ENCODE peak calls at places on chromosomes 5 and 9, in seven cellular contexts. Z is transverse colon; N is colonic mucosa; R is progenitor cell of endocrine pancreas; V is CD8-positive, alpha-beta T cell; Y is upper lobe of right lung; C is GM12865. F is an unnamed sample.

GRCh38 chr9:124079176-124079925 is 67.8 kb downstream of the LHX2 start:
- DNase-seq in Z (no peak), N (no peak), R (no peak), V (no peak), Y (no peak), C (no peak), F (no peak)

GRCh38 chr5:142225141-142225540 is 99.7 kb downstream of the SPRY4 start:
- DNase-seq in Z (no peak), N (no peak), R (no peak), V (no peak), Y (no peak), C (no peak), F (no peak)

GRCh38 chr5:27748847-27749246 is 710.5 kb upstream of the CDH9 start:
- DNase-seq in Z (no peak), N (no peak), R (no peak), V (no peak), Y (no peak), C (no peak), F (no peak)

GRCh38 chr5:6638236-6638635 is 5.0 kb downstream of the SRD5A1 start:
- DNase-seq in Z (no peak), N (no peak), R (no peak), V (no peak), Y (no peak), C (no peak), F (no peak)

GRCh38 chr5:151873701-151874100 is 51.0 kb downstream of the GLRA1 start:
- DNase-seq in Z (no peak), N (no peak), R (no peak), V (no peak), Y (no peak), C (no peak), F (no peak)

GRCh38 chr5:36135994-36136393 is 15.7 kb downstream of the LMBRD2 start:
- DNase-seq in Z (no peak), N (no peak), R (no peak), V (no peak), Y (no peak), C (no peak), F (no peak)

GRCh38 chr9:34988218-34989055 is 1.1 kb upstream of the DNAJB5 start:
- DNase-seq in Z (peak; percentile 37), N (no peak), R (no peak), V (peak; percentile 59), Y (no peak), C (peak; percentile 54), F (peak; percentile 38)

GRCh38 chr9:137986268-137987099 is 108.9 kb downstream of the CACNA1B start:
- DNase-seq in Z (no peak), N (no peak), R (no peak), V (no peak), Y (peak; percentile 61), C (no peak), F (no peak)

GRCh38 chr9:129237195-129237611 is 59.1 kb upstream of the IER5L start:
- DNase-seq in Z (no peak), N (no peak), R (no peak), V (peak; percentile 70), Y (no peak), C (no peak), F (no peak)

GRCh38 chr5:141326088-141326854 is 4.0 kb upstream of the PCDHGA1 start:
- DNase-seq in Z (peak; percentile 63), N (peak; percentile 64), R (no peak), V (peak; percentile 65), Y (peak; percentile 73), C (peak; percentile 79), F (no peak)

GRCh38 chr9:135744333-135745070 is 42.5 kb downstream of the KCNT1 start:
- DNase-seq in Z (no peak), N (no peak), R (no peak), V (no peak), Y (no peak), C (no peak), F (no peak)

GRCh38 chr5:68845121-68845520 is 248.7 kb upstream of the SLC30A5 start:
- DNase-seq in Z (no peak), N (no peak), R (no peak), V (no peak), Y (no peak), C (no peak), F (no peak)

GRCh38 chr5:149264432-149265069 is 7.1 kb upstream of the AFAP1L1 start:
- DNase-seq in Z (peak; percentile 39), N (peak; percentile 32), R (peak; percentile 54), V (peak; percentile 68), Y (no peak), C (peak; percentile 59), F (no peak)

GRCh38 chr9:25960235-25960634 is 282.0 kb upstream of the TUSC1 start:
- DNase-seq in Z (no peak), N (no peak), R (no peak), V (no peak), Y (no peak), C (no peak), F (no peak)

GRCh38 chr9:18331808-18332209 is 142.1 kb upstream of the ADAMTSL1 start:
- DNase-seq in Z (no peak), N (no peak), R (no peak), V (no peak), Y (no peak), C (no peak), F (no peak)

GRCh38 chr5:156947933-156948332 is 15.1 kb downstream of the TIMD4 start:
- DNase-seq in Z (no peak), N (no peak), R (no peak), V (no peak), Y (no peak), C (no peak), F (no peak)

GRCh38 chr5:142675211-142675599 is 10.7 kb downstream of the FGF1 start:
- DNase-seq in Z (no peak), N (no peak), R (no peak), V (no peak), Y (no peak), C (no peak), F (no peak)

GRCh38 chr9:127283917-127284316 is 19.3 kb downstream of the GARNL3 start:
- DNase-seq in Z (peak; percentile 21), N (peak; percentile 21), R (no peak), V (peak; percentile 19), Y (no peak), C (peak; percentile 47), F (no peak)

GRCh38 chr9:101705135-101705661 is 33.2 kb downstream of the GRIN3A start:
- DNase-seq in Z (peak; percentile 77), N (peak; percentile 87), R (no peak), V (peak; percentile 20), Y (no peak), C (no peak), F (no peak)

GRCh38 chr5:147629196-147629595 is 119.3 kb upstream of the DPYSL3 start:
- DNase-seq in Z (no peak), N (no peak), R (no peak), V (no peak), Y (no peak), C (no peak), F (no peak)

GRCh38 chr9:9170735-9171134 is 1371.2 kb upstream of the DMAC1 start:
- DNase-seq in Z (no peak), N (no peak), R (no peak), V (no peak), Y (no peak), C (peak; percentile 2), F (no peak)

GRCh38 chr5:114782869-114783268 is 386.8 kb downstream of the TRIM36 start:
- DNase-seq in Z (no peak), N (no peak), R (no peak), V (no peak), Y (peak; percentile 65), C (no peak), F (no peak)

GRCh38 chr9:133713211-133713959 is 24.8 kb downstream of the SARDH start:
- DNase-seq in Z (no peak), N (no peak), R (no peak), V (no peak), Y (peak; percentile 36), C (no peak), F (peak; percentile 47)

GRCh38 chr9:136885950-136886578 is at the start of gene TRAF2:
- DNase-seq in Z (peak; percentile 98), N (peak; percentile 98), R (peak; percentile 98), V (peak; percentile 96), Y (peak; percentile 99), C (peak; percentile 100), F (peak; percentile 97)

GRCh38 chr5:146588806-146589355 is 72.9 kb upstream of the GPR151 start:
- DNase-seq in Z (no peak), N (no peak), R (no peak), V (no peak), Y (no peak), C (no peak), F (no peak)

GRCh38 chr9:100427366-100428263 is 672 bp downstream of the MSANTD3 start:
- DNase-seq in Z (peak; percentile 57), N (peak; percentile 62), R (peak; percentile 43), V (no peak), Y (peak; percentile 73), C (peak; percentile 42), F (peak; percentile 85)
- TF ChIP-seq CTCF in Z (no peak), N (no peak), R (no peak), V (no peak), Y (no peak), C (no peak), F (no peak)

GRCh38 chr5:150734579-150735384 is 24.0 kb downstream of the DCTN4 start:
- DNase-seq in Z (peak; percentile 40), N (peak; percentile 36), R (no peak), V (no peak), Y (peak; percentile 77), C (peak; percentile 76), F (no peak)
- TF ChIP-seq CTCF in Z (no peak), N (no peak), R (no peak), V (no peak), Y (no peak), C (peak; percentile 13), F (no peak)

DNA sequence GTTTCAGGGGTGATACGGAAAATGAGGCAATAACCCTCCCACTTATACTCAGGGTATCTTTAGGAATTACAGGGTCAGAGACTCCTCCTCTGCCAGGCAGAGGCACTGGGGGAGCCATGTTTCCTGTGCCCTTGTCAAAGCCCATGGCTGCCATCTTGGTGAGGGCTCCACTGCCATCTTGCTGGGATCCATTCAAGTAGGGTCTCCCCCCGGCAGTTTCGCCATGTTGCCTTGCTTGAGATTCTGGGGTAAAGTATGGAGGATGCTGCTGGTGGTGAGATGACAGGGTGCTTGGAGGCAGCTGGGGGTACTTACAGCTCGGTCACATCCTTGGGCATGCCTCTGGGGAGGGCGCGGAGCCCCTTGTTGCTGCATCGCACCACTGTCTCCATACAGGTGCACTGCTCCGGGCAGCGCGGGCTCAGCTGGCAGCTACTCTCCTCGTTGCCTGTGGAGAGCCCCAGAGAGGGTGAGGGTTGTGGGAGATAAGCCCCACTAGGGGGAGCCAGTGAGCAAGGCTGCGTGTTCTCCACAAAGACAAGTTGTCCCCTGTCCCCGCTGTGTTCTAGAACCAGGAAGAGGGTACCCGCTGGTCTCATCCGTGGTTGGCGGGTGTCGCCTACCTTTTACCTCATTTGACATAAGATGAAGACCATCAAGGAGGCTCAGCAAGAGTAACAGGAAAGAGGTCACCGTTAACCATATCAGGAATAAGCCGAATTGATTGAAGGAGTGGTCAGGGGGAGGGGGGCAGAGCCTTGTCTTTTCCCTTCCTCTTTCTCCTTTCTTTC is 169.0 kb upstream of the PANK3 start:
- DNase-seq in Z (peak; percentile 24), N (peak; percentile 45), R (peak; percentile 35), V (peak; percentile 12), Y (no peak), C (peak; percentile 68), F (peak; percentile 36)
- TF ChIP-seq CTCF in Z (peak; percentile 39), N (peak; percentile 54), R (peak; percentile 75), V (no peak), Y (peak; percentile 57), C (peak; percentile 85), F (peak; percentile 33)

DNA sequence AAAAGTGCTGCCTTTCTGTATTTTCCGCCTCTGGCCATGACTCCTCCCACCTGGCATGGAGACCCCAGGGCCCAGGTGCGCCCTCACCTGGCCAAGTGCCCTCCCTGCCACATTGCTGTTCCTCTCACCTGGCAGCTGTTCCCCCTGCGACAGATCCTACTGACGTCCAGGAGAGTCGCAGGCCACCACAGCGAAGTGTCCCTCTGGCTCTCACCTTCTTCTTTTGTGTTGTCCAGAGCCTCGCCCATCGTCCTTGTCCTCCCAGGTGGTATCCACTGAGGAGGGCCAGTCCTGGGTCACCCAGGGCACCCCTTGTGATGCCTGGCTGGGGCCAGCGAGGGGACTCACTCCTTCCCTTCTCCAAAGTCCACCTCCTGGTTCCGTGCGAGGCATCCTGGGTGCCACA is 2.6 kb downstream of the NKD2 start:
- DNase-seq in Z (peak; percentile 36), N (peak; percentile 53), R (peak; percentile 63), V (peak; percentile 58), Y (peak; percentile 74), C (peak; percentile 35), F (peak; percentile 64)
- TF ChIP-seq CTCF in Z (peak; percentile 37), N (peak; percentile 43), R (peak; percentile 80), V (peak; percentile 42), Y (peak; percentile 20), C (peak; percentile 52), F (peak; percentile 55)

F was measured in RWPE2.